ENCODE peak calls at places on chromosome 18, in eight cellular contexts. T is K562, U is transverse colon, F is tibial nerve, M is stomach, W is HepG2, O is H1, Y is suprapubic skin. S is an unnamed sample. For H3K4me1 and H3K36me3, the result is how much of the 10 kb centered on the place peaks cover.

GRCh38 chr18:12659904-12660605 is 2.1 kb upstream of the SPIRE1 start:
- DNase-seq in T (peak), U (peak), F (peak), M (peak), W (peak), O (no peak), Y (no peak), S (no peak)

GRCh38 chr18:72830109-72830508 is 37.7 kb downstream of the NETO1 start:
- DNase-seq in T (no peak), U (no peak), F (no peak), M (no peak), W (no peak), O (no peak), Y (no peak), S (no peak)

GRCh38 chr18:40867452-40867851 is 1087.6 kb upstream of the PIK3C3 start:
- DNase-seq in T (no peak), U (no peak), F (no peak), M (no peak), W (no peak), O (no peak), Y (no peak), S (no peak)

GRCh38 chr18:25299426-25299825 is 52.5 kb downstream of the ZNF521 start:
- DNase-seq in T (no peak), U (no peak), F (no peak), M (no peak), W (no peak), O (no peak), Y (no peak), S (no peak)

GRCh38 chr18:9520666-9521065 is 45.4 kb downstream of the RALBP1 start:
- DNase-seq in T (no peak), U (no peak), F (no peak), M (no peak), W (no peak), O (no peak), Y (no peak), S (peak)

GRCh38 chr18:55322176-55322735 is 265.7 kb downstream of the TCF4 start:
- DNase-seq in T (no peak), U (peak), F (peak), M (peak), W (no peak), O (no peak), Y (peak), S (no peak)

GRCh38 chr18:12409466-12409865 is 1.7 kb downstream of the PRELID3A start:
- DNase-seq in T (no peak), U (no peak), F (no peak), M (no peak), W (no peak), O (no peak), Y (no peak), S (no peak)

GRCh38 chr18:711693-712400 is 583 bp downstream of the ENOSF1 start:
- DNase-seq in T (peak), U (peak), F (peak), M (peak), W (peak), O (no peak), Y (peak), S (peak)

GRCh38 chr18:32919799-32920198 is 147.0 kb upstream of the KLHL14 start:
- DNase-seq in T (no peak), U (peak), F (no peak), M (peak), W (peak), O (peak), Y (no peak), S (peak)

GRCh38 chr18:22348521-22349316 is 69.0 kb downstream of the CTAGE1 start:
- DNase-seq in T (no peak), U (peak), F (no peak), M (peak), W (no peak), O (peak), Y (no peak), S (peak)

GRCh38 chr18:57134564-57135211 is 12.2 kb upstream of the BOD1L2 start:
- DNase-seq in T (no peak), U (no peak), F (no peak), M (no peak), W (no peak), O (no peak), Y (no peak), S (no peak)

GRCh38 chr18:72235422-72235821 is 308.7 kb downstream of the CBLN2 start:
- DNase-seq in T (no peak), U (no peak), F (no peak), M (no peak), W (no peak), O (peak), Y (no peak), S (no peak)

GRCh38 chr18:9147440-9148238 is 11.1 kb downstream of the ANKRD12 start:
- DNase-seq in T (no peak), U (peak), F (peak), M (no peak), W (peak), O (no peak), Y (no peak), S (no peak)

GRCh38 chr18:49529596-49529995 is 32.3 kb upstream of the LIPG start:
- DNase-seq in T (no peak), U (no peak), F (no peak), M (no peak), W (no peak), O (no peak), Y (no peak), S (no peak)

GRCh38 chr18:59672125-59672769 is 25.0 kb downstream of the CCBE1 start:
- DNase-seq in T (no peak), U (no peak), F (no peak), M (no peak), W (no peak), O (no peak), Y (no peak), S (no peak)

GRCh38 chr18:3051718-3052410 is 38.9 kb upstream of the LPIN2 start:
- DNase-seq in T (no peak), U (peak), F (no peak), M (peak), W (peak), O (no peak), Y (no peak), S (no peak)

GRCh38 chr18:22302152-22302551 is 115.6 kb downstream of the CTAGE1 start:
- DNase-seq in T (no peak), U (no peak), F (no peak), M (no peak), W (no peak), O (no peak), Y (no peak), S (no peak)

GRCh38 chr18:55500316-55501086 is 87.5 kb downstream of the TCF4 start:
- DNase-seq in T (no peak), U (no peak), F (no peak), M (no peak), W (no peak), O (no peak), Y (no peak), S (no peak)

GRCh38 chr18:8084160-8084559 is 517.0 kb downstream of the PTPRM start:
- DNase-seq in T (peak), U (no peak), F (peak), M (no peak), W (peak), O (peak), Y (no peak), S (no peak)

GRCh38 chr18:47574966-47575365 is 323.5 kb upstream of the SKOR2 start:
- DNase-seq in T (no peak), U (no peak), F (no peak), M (no peak), W (peak), O (no peak), Y (no peak), S (no peak)

GRCh38 chr18:62434798-62435197 is 88.0 kb upstream of the ZCCHC2 start:
- DNase-seq in T (no peak), U (no peak), F (no peak), M (no peak), W (no peak), O (no peak), Y (no peak), S (no peak)

GRCh38 chr18:35507623-35508022 is 9.9 kb upstream of the INO80C start:
- DNase-seq in T (no peak), U (no peak), F (no peak), M (no peak), W (peak), O (no peak), Y (no peak), S (no peak)

GRCh38 chr18:13500227-13500865 is 226.0 kb downstream of the FAM210A start:
- DNase-seq in T (no peak), U (no peak), F (no peak), M (no peak), W (peak), O (peak), Y (peak), S (no peak)

GRCh38 chr18:57051586-57052044 is 95.3 kb upstream of the BOD1L2 start:
- DNase-seq in T (peak), U (peak), F (no peak), M (peak), W (no peak), O (no peak), Y (no peak), S (no peak)

GRCh38 chr18:48226401-48226800 is 182.8 kb downstream of the ZBTB7C start:
- DNase-seq in T (no peak), U (no peak), F (no peak), M (no peak), W (no peak), O (no peak), Y (no peak), S (no peak)

GRCh38 chr18:22182884-22183610 is 13.7 kb downstream of the GATA6 start:
- DNase-seq in T (no peak), U (no peak), F (no peak), M (no peak), W (no peak), O (no peak), Y (no peak), S (no peak)

GRCh38 chr18:21914739-21915319 is 174.2 kb downstream of the MIB1 start:
- DNase-seq in T (peak), U (peak), F (no peak), M (no peak), W (peak), O (no peak), Y (no peak), S (peak)

GRCh38 chr18:25289040-25289631 is 62.8 kb downstream of the ZNF521 start:
- DNase-seq in T (no peak), U (no peak), F (peak), M (no peak), W (no peak), O (no peak), Y (no peak), S (no peak)

GRCh38 chr18:3008546-3008945 is 4.4 kb downstream of the LPIN2 start:
- DNase-seq in T (no peak), U (no peak), F (no peak), M (no peak), W (no peak), O (no peak), Y (no peak), S (no peak)

GRCh38 chr18:26453370-26454030 is 94.9 kb downstream of the KCTD1 start:
- DNase-seq in T (no peak), U (no peak), F (no peak), M (no peak), W (no peak), O (no peak), Y (no peak), S (peak)

GRCh38 chr18:11115268-11115667 is 34.1 kb downstream of the PIEZO2 start:
- DNase-seq in T (no peak), U (no peak), F (no peak), M (no peak), W (no peak), O (no peak), Y (no peak), S (no peak)

GRCh38 chr18:6605115-6605869 is 124.2 kb upstream of the ARHGAP28 start:
- DNase-seq in T (no peak), U (no peak), F (no peak), M (no peak), W (no peak), O (no peak), Y (no peak), S (no peak)

GRCh38 chr18:10119991-10120390 is 206.2 kb downstream of the VAPA start:
- DNase-seq in T (no peak), U (no peak), F (no peak), M (no peak), W (no peak), O (no peak), Y (no peak), S (no peak)

GRCh38 chr18:63741769-63742168 is 33.4 kb upstream of the SERPINB7 start:
- DNase-seq in T (no peak), U (no peak), F (no peak), M (no peak), W (no peak), O (no peak), Y (no peak), S (no peak)

GRCh38 chr18:54296017-54296416 is 26.7 kb downstream of the POLI start:
- DNase-seq in T (no peak), U (no peak), F (no peak), M (no peak), W (no peak), O (no peak), Y (no peak), S (no peak)

GRCh38 chr18:8254664-8255063 is 354.6 kb upstream of the RAB12 start:
- DNase-seq in T (no peak), U (no peak), F (no peak), M (no peak), W (no peak), O (no peak), Y (no peak), S (peak)

GRCh38 chr18:48074929-48075706 is 144.7 kb upstream of the SMAD2 start:
- DNase-seq in T (no peak), U (no peak), F (no peak), M (no peak), W (no peak), O (no peak), Y (no peak), S (no peak)

GRCh38 chr18:31219395-31219794 is 56.7 kb upstream of the DSC1 start:
- DNase-seq in T (no peak), U (no peak), F (no peak), M (no peak), W (no peak), O (no peak), Y (no peak), S (no peak)

GRCh38 chr18:10490401-10491289 is 35.2 kb upstream of the NAPG start:
- DNase-seq in T (peak), U (peak), F (no peak), M (no peak), W (peak), O (no peak), Y (no peak), S (no peak)

GRCh38 chr18:46338213-46338612 is 234.0 kb downstream of the HAUS1 start:
- DNase-seq in T (no peak), U (no peak), F (no peak), M (no peak), W (no peak), O (no peak), Y (no peak), S (no peak)
- H3K4me1 ChIP-seq in T (under half), U (under half), F (under half), M (under half), W (under half), O (under half), Y (under half), S (under half)

GRCh38 chr18:75376004-75376403 is 51.5 kb downstream of the SMIM21 start:
- DNase-seq in T (no peak), U (no peak), F (no peak), M (no peak), W (no peak), O (no peak), Y (no peak), S (no peak)

GRCh38 chr18:75375341-75375740 is 52.2 kb downstream of the SMIM21 start:
- DNase-seq in T (no peak), U (no peak), F (no peak), M (no peak), W (no peak), O (no peak), Y (no peak), S (no peak)

GRCh38 chr18:75378674-75379315 is 48.7 kb downstream of the SMIM21 start:
- DNase-seq in T (no peak), U (no peak), F (no peak), M (no peak), W (no peak), O (no peak), Y (peak), S (no peak)

GRCh38 chr18:75377258-75377657 is 50.2 kb downstream of the SMIM21 start:
- DNase-seq in T (no peak), U (no peak), F (no peak), M (no peak), W (no peak), O (no peak), Y (peak), S (no peak)

DNA sequence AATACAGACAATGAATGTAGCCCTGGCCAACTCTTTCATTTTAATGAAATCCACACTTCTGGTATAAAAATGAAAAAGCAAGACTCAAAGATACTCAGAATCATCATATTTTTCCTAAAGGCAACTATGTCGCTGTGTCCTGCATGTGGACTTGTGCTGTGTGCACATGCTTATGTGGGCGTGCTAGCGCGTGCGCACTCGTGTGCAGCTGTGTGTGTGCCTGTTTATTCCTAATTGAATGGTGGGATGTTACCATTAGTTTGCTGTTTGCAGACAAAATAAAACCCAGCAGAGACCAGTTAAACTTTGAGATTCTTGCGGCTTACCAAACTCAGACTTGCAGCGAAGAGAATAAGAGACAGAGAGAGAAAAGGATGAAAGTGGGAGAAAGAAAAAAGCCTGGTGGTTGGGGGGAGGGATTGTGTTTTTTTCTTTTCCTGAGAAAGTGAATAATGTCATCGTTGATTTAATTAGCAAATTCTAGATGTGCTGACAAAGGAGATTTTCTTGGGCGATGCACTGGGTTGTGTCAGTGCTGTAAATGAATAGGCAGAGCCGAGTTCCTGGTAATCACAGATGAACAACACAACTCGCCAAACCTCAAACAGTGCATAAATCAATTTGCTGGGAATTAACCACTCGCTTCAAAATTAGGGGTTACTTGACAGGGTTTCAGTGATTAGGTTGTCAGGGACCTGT is 49.4 kb downstream of the SMIM21 start:
- DNase-seq in T (no peak), U (no peak), F (no peak), M (no peak), W (no peak), O (no peak), Y (peak), S (no peak)
- TF ChIP-seq EP300 in T (no peak), U (no peak), F (no peak), M (no peak), W (no peak), O (no peak), Y (no peak), S (no peak)

DNA sequence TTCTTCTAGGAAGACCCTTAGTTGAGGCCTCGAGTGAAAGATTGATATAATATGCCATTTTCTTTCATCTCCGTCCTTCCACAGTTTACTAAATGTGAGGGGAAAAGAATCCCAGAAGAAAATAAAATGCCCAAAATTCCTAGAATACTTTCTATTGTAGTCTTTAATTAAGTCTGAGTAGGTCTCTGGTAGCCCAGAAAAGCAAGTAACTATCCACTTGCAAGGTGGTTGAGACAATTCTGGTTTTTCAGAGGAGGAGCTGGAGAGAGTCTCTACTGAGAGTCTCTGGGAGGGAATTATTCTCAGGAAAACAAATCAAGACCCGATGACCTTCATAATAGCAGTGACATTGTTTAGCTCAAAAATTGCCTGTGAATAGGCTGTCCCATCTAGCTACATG is 63.9 kb upstream of the TTC39C start:
- DNase-seq in T (no peak), U (no peak), F (no peak), M (no peak), W (no peak), O (no peak), Y (no peak), S (no peak)
- H3K36me3 ChIP-seq in T (under half), U (under half), F (under half), M (under half), W (under half), O (under half), Y (half or more), S (under half)

GRCh38 chr18:77073336-77074093 is 59.1 kb downstream of the MBP start:
- DNase-seq in T (no peak), U (no peak), F (no peak), M (no peak), W (no peak), O (no peak), Y (no peak), S (no peak)

GRCh38 chr18:77071711-77072292 is 60.8 kb downstream of the MBP start:
- DNase-seq in T (no peak), U (no peak), F (peak), M (peak), W (no peak), O (no peak), Y (no peak), S (no peak)

GRCh38 chr18:77074431-77074830 is 58.2 kb downstream of the MBP start:
- DNase-seq in T (no peak), U (no peak), F (no peak), M (no peak), W (no peak), O (no peak), Y (no peak), S (no peak)

GRCh38 chr18:77071061-77071460 is 61.5 kb downstream of the MBP start:
- DNase-seq in T (no peak), U (no peak), F (no peak), M (no peak), W (no peak), O (no peak), Y (no peak), S (no peak)

GRCh38 chr18:77072566-77072965 is 60.0 kb downstream of the MBP start:
- DNase-seq in T (no peak), U (no peak), F (no peak), M (no peak), W (no peak), O (no peak), Y (no peak), S (no peak)
- H3K4me1 ChIP-seq in T (under half), U (under half), F (under half), M (half or more), W (under half), O (under half), Y (half or more), S (half or more)

GRCh38 chr18:78929502-78929901 is 50.1 kb upstream of the SALL3 start:
- DNase-seq in T (no peak), U (no peak), F (no peak), M (no peak), W (no peak), O (no peak), Y (peak), S (no peak)
- TF ChIP-seq EP300 in T (no peak), U (no peak), F (no peak), M (no peak), W (no peak), O (no peak), Y (no peak), S (no peak)

GRCh38 chr18:58367425-58368140 is 261.3 kb downstream of the ALPK2 start:
- DNase-seq in T (no peak), U (no peak), F (no peak), M (no peak), W (no peak), O (no peak), Y (no peak), S (peak)

GRCh38 chr18:58373486-58373885 is 255.4 kb downstream of the ALPK2 start:
- DNase-seq in T (no peak), U (no peak), F (no peak), M (no peak), W (no peak), O (no peak), Y (no peak), S (peak)

GRCh38 chr18:58369616-58370015 is 259.3 kb downstream of the ALPK2 start:
- DNase-seq in T (no peak), U (no peak), F (no peak), M (no peak), W (no peak), O (no peak), Y (no peak), S (peak)

GRCh38 chr18:58370096-58370495 is 258.8 kb downstream of the ALPK2 start:
- DNase-seq in T (no peak), U (no peak), F (no peak), M (no peak), W (no peak), O (no peak), Y (no peak), S (peak)

DNA sequence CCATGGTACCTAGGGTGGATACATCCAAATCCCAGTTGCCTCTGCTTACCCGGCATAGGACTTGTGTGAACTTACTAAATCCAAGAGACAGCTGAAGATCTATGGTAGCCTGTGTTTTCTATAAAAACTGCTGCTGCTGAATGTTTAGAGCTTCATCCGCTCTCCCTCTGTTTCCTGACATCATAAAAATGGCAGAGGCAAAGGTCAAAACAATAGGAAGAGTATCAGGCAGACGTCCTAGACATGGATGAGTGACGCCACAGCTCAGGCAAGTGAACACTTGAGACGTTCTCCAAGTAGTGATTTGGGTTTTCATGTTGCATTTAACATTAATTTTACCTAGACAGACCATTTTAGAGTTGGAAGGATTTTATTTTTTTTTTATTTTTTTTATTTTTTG is 258.2 kb downstream of the ALPK2 start:
- DNase-seq in T (no peak), U (no peak), F (no peak), M (no peak), W (no peak), O (no peak), Y (no peak), S (peak)
- H3K36me3 ChIP-seq in T (under half), U (under half), F (under half), M (half or more), W (half or more), O (under half), Y (under half), S (under half)

S was measured in esophagus muscularis mucosa.